ENCODE peak calls at places on chromosomes 3 and 15, in five cellular contexts. B, H, P, Y and J are unnamed samples.

GRCh38 chr3:123584988-123585937 is at the start of gene HACD2:
- DNase-seq in P (peak), H (peak), B (peak), Y (peak), J (peak)

GRCh38 chr15:70854669-70854976 is 666 bp upstream of the LARP6 start:
- DNase-seq in B (no peak), P (peak), H (no peak), Y (peak), J (peak)

GRCh38 chr3:172222474-172223071 is 183.2 kb downstream of the FNDC3B start:
- DNase-seq in H (no peak), B (no peak), P (no peak), Y (no peak), J (no peak)

GRCh38 chr3:37938011-37938410 is 52.6 kb upstream of the VILL start:
- DNase-seq in H (no peak), Y (no peak), P (no peak), B (no peak), J (no peak)

GRCh38 chr15:62254137-62254934 is 89.3 kb upstream of the C2CD4B start:
- DNase-seq in B (no peak), P (peak), H (no peak), Y (peak), J (peak)

GRCh38 chr15:76903251-76903681 is 1.9 kb downstream of the SCAPER start:
- DNase-seq in P (peak), H (no peak), Y (peak), B (no peak), J (no peak)

GRCh38 chr3:106399773-106400172 is 531.0 kb upstream of the CBLB start:
- DNase-seq in P (no peak), Y (no peak), H (no peak), B (no peak), J (no peak)

GRCh38 chr3:16841906-16842709 is 42.6 kb upstream of the PLCL2 start:
- DNase-seq in B (no peak), Y (no peak), P (no peak), H (no peak), J (no peak)

GRCh38 chr3:13708301-13708700 is 159.4 kb downstream of the FBLN2 start:
- DNase-seq in B (no peak), P (no peak), Y (no peak), H (peak), J (no peak)

GRCh38 chr15:100861511-100861991 is 18.1 kb upstream of the ALDH1A3 start:
- DNase-seq in H (peak), P (peak), B (no peak), Y (no peak), J (no peak)

GRCh38 chr3:107431048-107431297 is 53.7 kb downstream of the CCDC54 start:
- DNase-seq in P (peak), B (no peak), Y (peak), H (no peak), J (no peak)

GRCh38 chr15:82739086-82739485 is 29.4 kb upstream of the AP3B2 start:
- DNase-seq in H (no peak), Y (no peak), P (peak), B (no peak), J (no peak)

GRCh38 chr3:127816783-127817182 is 5.5 kb downstream of the MGLL start:
- DNase-seq in B (no peak), Y (no peak), P (no peak), H (no peak), J (no peak)

GRCh38 chr3:191065183-191065805 is 133.7 kb upstream of the OSTN start:
- DNase-seq in Y (no peak), H (no peak), P (peak), B (no peak), J (no peak)

GRCh38 chr15:40151499-40151898 is 9.4 kb upstream of the BUB1B start:
- DNase-seq in H (no peak), P (no peak), B (no peak), Y (no peak), J (no peak)

GRCh38 chr3:64530434-64531049 is 157.3 kb downstream of the ADAMTS9 start:
- DNase-seq in B (no peak), H (no peak), P (peak), Y (peak), J (peak)

GRCh38 chr3:73479325-73479724 is 145.4 kb downstream of the PDZRN3 start:
- DNase-seq in B (no peak), H (no peak), P (no peak), Y (no peak), J (no peak)

GRCh38 chr15:31811641-31812040 is 218.7 kb upstream of the CHRNA7 start:
- DNase-seq in H (no peak), P (no peak), Y (no peak), B (no peak), J (no peak)

GRCh38 chr3:36893137-36893557 is 51.7 kb downstream of the TRANK1 start:
- DNase-seq in H (no peak), Y (peak), P (peak), B (no peak), J (peak)

GRCh38 chr3:106247902-106248684 is 379.3 kb upstream of the CBLB start:
- DNase-seq in B (no peak), P (peak), Y (no peak), H (no peak), J (no peak)

GRCh38 chr3:148758303-148758884 is 60.7 kb downstream of the AGTR1 start:
- DNase-seq in Y (no peak), H (no peak), P (no peak), B (no peak), J (no peak)
- H3K4me3 ChIP-seq in Y (no peak), H (no peak), P (no peak), B (no peak), J (no peak)

DNA sequence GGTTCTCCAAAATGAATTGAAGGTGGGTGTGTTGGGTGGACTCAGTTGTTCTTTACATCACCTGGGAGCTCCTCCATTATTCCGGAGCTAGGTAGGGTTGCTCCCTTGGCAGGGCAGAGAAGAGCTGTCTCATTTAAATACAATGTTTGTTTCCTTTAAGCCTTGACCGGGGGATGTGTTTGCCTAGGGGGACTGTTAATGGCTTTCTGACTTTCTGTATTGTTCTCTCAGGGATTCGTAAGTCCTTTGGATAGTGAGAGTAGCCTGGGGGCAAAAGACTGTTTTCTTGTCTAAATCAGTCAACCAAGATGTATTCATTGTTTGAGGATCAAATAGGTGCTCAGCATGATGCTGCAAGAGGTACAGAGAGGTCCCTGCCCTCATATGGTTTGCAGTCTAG is 71.1 kb downstream of the CDAN1 start:
- DNase-seq in B (no peak), H (no peak), Y (no peak), P (no peak), J (no peak)
- TF ChIP-seq CTCF in B (no peak), H (no peak), Y (no peak), P (no peak), J (no peak)

GRCh38 chr3:42906905-42907183 is 902 bp downstream of the ZNF662 start:
- DNase-seq in H (no peak), Y (no peak), P (no peak), B (no peak), J (no peak)
- H3K4me3 ChIP-seq in H (peak), Y (no peak), P (no peak), B (peak), J (peak)

GRCh38 chr15:64681424-64682024 is 93.9 kb downstream of the RBPMS2 start:
- DNase-seq in H (no peak), Y (peak), B (no peak), P (peak), J (peak)
- TF ChIP-seq CTCF in H (peak), Y (peak), B (peak), P (peak), J (peak)

GRCh38 chr3:139540686-139541085 is 1.1 kb upstream of the RBP1 start:
- DNase-seq in Y (no peak), P (no peak), H (no peak), B (no peak), J (no peak)
- H3K4me3 ChIP-seq in Y (no peak), P (no peak), H (no peak), B (no peak), J (peak)

DNA sequence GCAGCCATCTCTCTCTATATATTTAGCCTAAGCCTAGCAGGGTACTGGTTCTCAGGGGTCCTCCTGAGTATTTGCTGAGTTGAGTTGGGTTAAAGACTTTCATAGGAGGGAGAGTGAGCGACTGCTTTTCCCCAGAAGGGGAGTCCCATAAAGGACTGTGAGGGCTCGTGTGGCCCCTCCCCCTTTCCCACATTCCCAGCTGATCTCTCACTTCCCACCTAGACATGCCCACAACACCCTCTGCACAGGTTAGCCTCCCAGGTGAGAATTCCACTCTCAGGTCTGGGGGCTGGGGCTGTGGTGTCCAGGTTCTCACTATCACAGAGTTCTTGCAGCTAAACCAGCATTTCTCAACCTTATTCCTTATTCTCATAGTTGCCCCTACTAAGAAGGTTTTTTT is 15.8 kb downstream of the EPHB1 start:
- DNase-seq in H (no peak), Y (no peak), B (no peak), P (no peak), J (no peak)
- TF ChIP-seq CTCF in H (no peak), Y (no peak), B (no peak), P (no peak), J (no peak)